ENCODE peak calls at places on chromosome 6, in five cellular contexts. I, S, N, E and M are unnamed samples.

GRCh38 chr6:45780523-45780922 is 235.1 kb downstream of the CLIC5 start:
- DNase-seq in E (no peak), S (no peak), I (no peak), N (no peak), M (no peak)

GRCh38 chr6:116695398-116695797 is 14.4 kb downstream of the KPNA5 start:
- DNase-seq in I (no peak), S (no peak), N (no peak), E (no peak), M (no peak)

GRCh38 chr6:139568956-139569538 is 194.6 kb upstream of the CITED2 start:
- DNase-seq in N (no peak), E (no peak), S (no peak), I (no peak), M (no peak)

GRCh38 chr6:35691027-35691824 is 2.5 kb upstream of the FKBP5 start:
- DNase-seq in I (no peak), S (no peak), E (no peak), N (no peak), M (no peak)

GRCh38 chr6:157493576-157493975 is 112.6 kb downstream of the ZDHHC14 start:
- DNase-seq in N (no peak), S (no peak), I (no peak), E (no peak), M (no peak)

GRCh38 chr6:109284675-109285074 is 97.6 kb downstream of the CD164 start:
- DNase-seq in I (no peak), N (no peak), S (no peak), E (no peak), M (no peak)

GRCh38 chr6:140773276-140773675 is 1359.4 kb upstream of the GJE1 start:
- DNase-seq in N (no peak), S (no peak), I (no peak), E (no peak), M (no peak)

GRCh38 chr6:158496700-158497099 is 63.2 kb upstream of the TMEM181 start:
- DNase-seq in E (no peak), N (no peak), I (no peak), S (no peak), M (no peak)

GRCh38 chr6:166277021-166277420 is 31.2 kb downstream of the PRR18 start:
- DNase-seq in N (no peak), S (no peak), I (no peak), E (no peak), M (no peak)

GRCh38 chr6:98016565-98016964 is 733.5 kb upstream of the MMS22L start:
- DNase-seq in N (no peak), E (no peak), S (no peak), I (no peak), M (no peak)

GRCh38 chr6:22025468-22026159 is 271.2 kb downstream of the PRL start:
- DNase-seq in N (peak), S (no peak), E (no peak), I (peak), M (no peak)